ENCODE peak calls at places on chromosomes 12 and 14, in five cellular contexts. T is A549, D is tibial nerve, R is esophagus muscularis mucosa, X is SK-N-SH. P is an unnamed sample.

GRCh38 chr12:92735131-92735721 is 32.4 kb downstream of the PLEKHG7 start:
- DNase-seq in T (peak), D (no peak), R (peak), X (no peak), P (peak)

GRCh38 chr14:74290415-74290814 is 12.3 kb downstream of the ABCD4 start:
- DNase-seq in T (peak), D (no peak), R (no peak), X (peak), P (no peak)

GRCh38 chr12:121911824-121912585 is 6.4 kb upstream of the CFAP251 start:
- DNase-seq in T (no peak), D (no peak), R (no peak), X (no peak), P (no peak)

GRCh38 chr12:70005864-70006618 is 181.0 kb downstream of the MYRFL start:
- DNase-seq in T (no peak), D (no peak), R (no peak), X (no peak), P (no peak)

GRCh38 chr12:98763656-98764055 is 118.6 kb downstream of the APAF1 start:
- DNase-seq in T (no peak), D (no peak), R (no peak), X (no peak), P (no peak)

GRCh38 chr14:55518391-55518790 is 61.6 kb upstream of the KTN1 start:
- DNase-seq in T (no peak), D (no peak), R (no peak), X (no peak), P (no peak)

GRCh38 chr12:54286042-54286931 is 5.8 kb downstream of the HNRNPA1 start:
- DNase-seq in T (no peak), D (no peak), R (no peak), X (no peak), P (no peak)

GRCh38 chr14:81710232-81710845 is 176.7 kb upstream of the SEL1L start:
- DNase-seq in T (peak), D (peak), R (no peak), X (peak), P (no peak)

GRCh38 chr14:53151523-53151866 is 1.6 kb downstream of the DDHD1 start:
- DNase-seq in T (no peak), D (no peak), R (no peak), X (no peak), P (no peak)

GRCh38 chr12:105986779-105987686 is 151.7 kb downstream of the NUAK1 start:
- DNase-seq in T (no peak), D (no peak), R (no peak), X (no peak), P (no peak)

GRCh38 chr12:122934722-122935121 is 31.5 kb downstream of the ABCB9 start:
- DNase-seq in T (no peak), D (no peak), R (no peak), X (no peak), P (no peak)

GRCh38 chr12:129900306-129900705 is 3.5 kb downstream of the TMEM132D start:
- DNase-seq in T (no peak), D (no peak), R (peak), X (no peak), P (no peak)

GRCh38 chr12:3751151-3752095 is 1.5 kb downstream of the CRACR2A start:
- DNase-seq in T (no peak), D (no peak), R (peak), X (no peak), P (no peak)

GRCh38 chr12:3076730-3077571 is at the start of gene TSPAN9:
- DNase-seq in T (peak), D (peak), R (no peak), X (peak), P (peak)

GRCh38 chr14:94111276-94112095 is 950 bp downstream of the IFI27 start:
- DNase-seq in T (no peak), D (no peak), R (no peak), X (no peak), P (peak)

GRCh38 chr12:5916785-5917290 is 28.2 kb downstream of the ANO2 start:
- DNase-seq in T (no peak), D (no peak), R (peak), X (no peak), P (no peak)

GRCh38 chr12:50055831-50056628 is 1.4 kb upstream of the ASIC1 start:
- DNase-seq in T (peak), D (peak), R (no peak), X (peak), P (peak)

GRCh38 chr12:57430117-57430930 is 519 bp downstream of the R3HDM2 start:
- DNase-seq in T (no peak), D (peak), R (no peak), X (no peak), P (peak)

GRCh38 chr14:86575141-86575540 is 1045.2 kb downstream of the FLRT2 start:
- DNase-seq in T (no peak), D (no peak), R (no peak), X (peak), P (no peak)

GRCh38 chr12:79993106-79993862 is 58.4 kb upstream of the PPP1R12A start:
- DNase-seq in T (no peak), D (no peak), R (no peak), X (no peak), P (no peak)

GRCh38 chr12:52540531-52540930 is 12.4 kb downstream of the KRT71 start:
- DNase-seq in T (no peak), D (no peak), R (no peak), X (no peak), P (no peak)

GRCh38 chr14:72033331-72033730 is 101.1 kb downstream of the RGS6 start:
- DNase-seq in T (no peak), D (no peak), R (no peak), X (no peak), P (no peak)

GRCh38 chr12:121238604-121239334 is 28.8 kb downstream of the P2RX4 start:
- DNase-seq in T (no peak), D (no peak), R (no peak), X (peak), P (no peak)

GRCh38 chr14:50347521-50347920 is 35.4 kb downstream of the DMAC2L start:
- DNase-seq in T (peak), D (no peak), R (no peak), X (no peak), P (no peak)

GRCh38 chr14:61102549-61103466 is 121.8 kb downstream of the SLC38A6 start:
- DNase-seq in T (peak), D (no peak), R (peak), X (no peak), P (no peak)

GRCh38 chr14:69339426-69339825 is 58.7 kb downstream of the ERH start:
- DNase-seq in T (no peak), D (no peak), R (no peak), X (no peak), P (no peak)

GRCh38 chr12:131591136-131591535 is 119.8 kb upstream of the SFSWAP start:
- DNase-seq in T (no peak), D (no peak), R (no peak), X (no peak), P (no peak)

GRCh38 chr12:75704664-75705063 is 193.3 kb upstream of the KRR1 start:
- DNase-seq in T (no peak), D (no peak), R (no peak), X (no peak), P (no peak)

GRCh38 chr12:113891737-113892520 is 74.2 kb downstream of the RBM19 start:
- DNase-seq in T (no peak), D (no peak), R (no peak), X (no peak), P (no peak)

GRCh38 chr12:51822956-51823355 is 25.6 kb downstream of the FIGNL2 start:
- DNase-seq in T (no peak), D (no peak), R (no peak), X (no peak), P (no peak)

GRCh38 chr12:58894040-58894439 is 26.3 kb downstream of the LRIG3 start:
- DNase-seq in T (no peak), D (no peak), R (no peak), X (no peak), P (no peak)

GRCh38 chr14:95597784-95598204 is 62.9 kb downstream of the GLRX5 start:
- DNase-seq in T (no peak), D (no peak), R (no peak), X (peak), P (peak)

GRCh38 chr14:69485261-69485660 is 733 bp downstream of the PLEKHD1 start:
- DNase-seq in T (no peak), D (no peak), R (no peak), X (no peak), P (no peak)

GRCh38 chr14:89013098-89013504 is 188.7 kb downstream of the TTC8 start:
- DNase-seq in T (peak), D (no peak), R (no peak), X (no peak), P (no peak)

GRCh38 chr12:50353869-50354593 is 42.4 kb downstream of the FAM186A start:
- DNase-seq in T (no peak), D (no peak), R (no peak), X (no peak), P (no peak)

DNA sequence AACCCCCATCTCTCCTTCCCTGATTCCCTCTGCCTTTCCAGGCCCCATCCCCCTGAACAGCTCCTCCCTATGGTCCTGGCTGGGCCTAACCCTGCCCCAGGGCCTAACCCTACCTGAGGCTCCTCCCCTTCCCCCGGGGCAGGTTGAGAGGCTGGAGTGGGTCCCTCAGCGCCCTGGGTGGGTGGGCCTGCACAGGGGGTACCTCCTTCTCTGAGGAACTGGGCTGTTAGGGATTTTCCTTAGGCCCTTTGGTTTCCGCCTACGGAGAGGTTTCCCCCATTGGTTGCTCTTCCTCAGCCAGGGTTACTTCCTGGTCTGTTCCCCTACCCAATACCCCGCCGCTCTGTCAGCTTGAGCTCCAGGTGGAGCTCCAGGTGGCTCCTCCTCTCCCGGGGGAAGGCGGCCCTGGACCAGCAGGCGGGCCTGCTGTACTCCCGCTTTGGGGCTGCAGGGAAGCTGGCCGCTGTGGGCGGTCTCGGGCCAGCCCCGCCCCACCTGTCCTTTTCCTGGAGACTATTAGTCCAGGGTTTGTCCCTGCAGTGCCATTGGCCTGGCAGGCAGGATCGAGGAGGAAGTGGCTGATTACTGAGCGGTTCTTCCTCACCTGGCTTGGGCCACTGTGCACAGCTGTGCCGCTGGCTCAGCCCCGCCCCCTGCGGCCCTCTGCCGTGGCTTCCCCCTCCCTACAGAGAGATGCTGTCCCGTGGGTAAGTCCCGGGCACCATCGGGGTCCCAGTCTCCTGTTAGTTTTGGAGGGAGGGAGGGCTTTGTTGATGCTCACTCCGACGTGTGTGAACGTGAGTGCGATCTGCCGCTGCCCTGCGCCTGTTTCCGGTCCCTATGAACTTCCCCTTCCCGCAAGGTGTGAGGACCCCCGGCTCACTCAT is 2.5 kb downstream of the C12orf57 start:
- DNase-seq in T (peak), D (no peak), R (no peak), X (peak), P (peak)
- TF ChIP-seq EP300 in T (no peak), D (no peak), R (no peak), X (no peak), P (no peak)

DNA sequence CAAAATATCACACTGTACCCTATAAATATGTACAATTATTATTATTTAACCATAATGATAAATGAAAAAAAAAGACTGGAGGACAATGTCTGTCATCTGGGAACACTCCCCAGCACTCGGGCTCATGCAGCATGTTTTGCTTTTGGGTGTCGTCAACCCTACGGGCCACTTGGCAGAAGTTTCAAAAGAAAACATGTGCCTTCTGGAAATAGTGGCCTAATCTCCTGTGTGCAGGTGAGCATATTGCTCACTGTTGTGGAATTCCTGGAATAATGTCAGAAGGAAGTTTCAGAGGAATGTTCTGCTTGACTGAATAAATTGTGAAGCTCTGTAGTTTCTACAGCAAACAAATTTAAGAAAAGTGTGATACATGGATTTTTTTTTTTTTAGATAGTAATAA is 298.3 kb downstream of the SSPN start:
- DNase-seq in T (no peak), D (no peak), R (no peak), X (no peak), P (no peak)
- TF ChIP-seq EP300 in T (no peak), D (no peak), R (no peak), X (no peak), P (no peak)

DNA sequence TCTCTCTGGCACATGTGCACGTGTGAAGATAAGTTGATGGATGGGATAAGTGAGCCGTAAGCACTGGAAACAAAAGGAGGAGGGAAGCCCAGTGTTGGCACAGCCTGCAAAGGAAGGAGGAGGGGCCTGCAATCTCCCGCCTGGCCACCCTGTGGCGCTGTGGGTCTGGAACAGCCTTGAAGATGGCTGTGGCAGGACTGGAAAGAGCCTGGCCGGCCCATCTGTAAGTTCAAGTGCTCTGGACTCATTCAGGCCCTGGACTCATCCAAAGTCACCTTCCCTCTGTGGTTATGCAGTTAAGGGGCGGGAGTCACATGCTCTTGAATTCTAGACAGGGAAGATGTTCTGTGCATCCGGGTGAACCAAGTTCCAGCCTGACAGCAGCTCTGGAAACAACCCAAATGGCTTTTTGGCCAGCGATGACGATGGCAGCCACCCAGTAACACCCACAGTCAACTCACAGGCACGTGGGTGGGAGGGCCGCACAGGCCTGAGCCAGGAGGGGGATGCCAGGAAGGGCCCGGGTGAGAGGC is 50.4 kb downstream of the CHGA start:
- DNase-seq in T (peak), D (peak), R (peak), X (peak), P (peak)
- TF ChIP-seq EP300 in T (no peak), D (peak), R (peak), X (no peak), P (no peak)

GRCh38 chr14:64417042-64417770 is 29.1 kb downstream of the MTHFD1 start:
- DNase-seq in T (no peak), D (no peak), R (no peak), X (no peak), P (no peak)
- TF ChIP-seq EP300 in T (no peak), D (no peak), R (no peak), X (no peak), P (no peak)

DNA sequence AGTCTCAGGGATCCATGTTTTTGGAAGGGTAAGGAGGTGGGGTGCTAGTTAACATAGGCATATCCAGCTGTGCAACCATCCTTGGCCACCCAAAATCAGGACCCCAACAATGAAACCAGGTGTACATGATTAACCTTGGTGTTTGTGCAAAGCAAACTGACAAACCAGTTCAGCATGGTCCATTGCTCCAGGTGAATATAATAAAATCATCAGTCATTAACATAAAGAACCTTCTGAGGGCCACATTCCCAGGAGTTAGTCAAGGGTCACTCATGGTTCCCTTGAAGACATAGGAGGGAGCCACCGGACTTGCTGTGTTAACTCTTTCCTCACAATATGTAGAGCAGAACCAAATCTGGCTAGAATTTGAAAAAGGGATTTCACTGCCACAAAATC is 17.8 kb downstream of the SLC38A2 start:
- DNase-seq in T (no peak), D (no peak), R (no peak), X (no peak), P (no peak)
- TF ChIP-seq EP300 in T (no peak), D (no peak), R (no peak), X (no peak), P (no peak)

GRCh38 chr14:21528381-21529348 is 2.5 kb upstream of the SALL2 start:
- DNase-seq in T (no peak), D (no peak), R (no peak), X (no peak), P (no peak)

GRCh38 chr14:21526672-21527319 is 650 bp upstream of the SALL2 start:
- DNase-seq in T (no peak), D (no peak), R (no peak), X (no peak), P (no peak)

GRCh38 chr14:21525571-21525970 is 575 bp downstream of the SALL2 start:
- DNase-seq in T (no peak), D (no peak), R (no peak), X (peak), P (peak)

GRCh38 chr14:21525995-21526671 is at the start of gene SALL2:
- DNase-seq in T (peak), D (peak), R (peak), X (peak), P (peak)

GRCh38 chr14:21527320-21527679 is 1.2 kb upstream of the SALL2 start:
- DNase-seq in T (no peak), D (no peak), R (no peak), X (no peak), P (no peak)
- TF ChIP-seq EP300 in T (no peak), D (no peak), R (no peak), X (no peak), P (no peak)

DNA sequence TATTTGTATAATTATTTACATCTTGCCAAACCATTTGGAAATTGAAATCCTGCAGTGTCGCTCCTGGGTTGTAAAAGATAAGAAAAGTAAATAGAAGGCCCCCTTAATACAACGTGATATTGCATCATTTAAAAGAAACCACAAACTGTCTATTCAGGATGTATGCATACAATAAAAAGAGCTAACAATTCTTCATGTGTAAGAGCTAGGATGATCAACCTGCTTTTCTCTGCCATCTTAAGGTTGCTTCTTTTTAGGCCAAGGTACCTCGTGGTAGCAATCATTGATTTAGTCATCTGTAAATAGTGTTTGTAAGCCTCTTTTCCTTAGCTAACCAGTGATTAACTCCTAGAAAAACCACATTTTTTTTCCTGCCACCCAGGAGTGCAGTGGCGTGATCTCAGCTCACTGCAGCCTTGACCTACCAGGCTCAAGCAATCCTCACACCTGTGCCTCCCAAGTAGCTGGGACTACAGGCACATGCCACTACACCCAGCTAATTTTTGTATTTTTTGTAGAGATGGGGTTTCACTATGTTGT is 3.3 kb upstream of the USP44 start:
- DNase-seq in T (no peak), D (no peak), R (no peak), X (no peak), P (no peak)
- TF ChIP-seq EP300 in T (no peak), D (no peak), R (no peak), X (no peak), P (no peak)